ENCODE peak calls at places on chromosomes 7 and 10, in seven cellular contexts. One of them, this sample, is unnamed.

GRCh38 chr7:66043681-66044497 is 31.7 kb upstream of the ASL start:
- DNase-seq in A549: no peak
- DNase-seq in HCT116: no peak
- DNase-seq in colonic mucosa: peak; percentile 65
- DNase-seq in CD4-positive, alpha-beta memory T cell: peak; percentile 16
- DNase-seq in CD4-positive, alpha-beta T cell: peak; percentile 5
- DNase-seq in OCI-LY7: no peak
- DNase-seq in this sample: no peak

GRCh38 chr7:99133766-99134564 is 9.9 kb downstream of the SMURF1 start:
- DNase-seq in A549: no peak
- DNase-seq in HCT116: no peak
- DNase-seq in colonic mucosa: no peak
- DNase-seq in CD4-positive, alpha-beta memory T cell: no peak
- DNase-seq in CD4-positive, alpha-beta T cell: no peak
- DNase-seq in OCI-LY7: no peak
- DNase-seq in this sample: no peak

GRCh38 chr7:28754027-28754426 is 204.1 kb downstream of the TRIL start:
- DNase-seq in A549: peak; percentile 9
- DNase-seq in HCT116: no peak
- DNase-seq in colonic mucosa: no peak
- DNase-seq in CD4-positive, alpha-beta memory T cell: no peak
- DNase-seq in CD4-positive, alpha-beta T cell: no peak
- DNase-seq in OCI-LY7: no peak
- DNase-seq in this sample: no peak

GRCh38 chr7:2566890-2567662 is 8.3 kb downstream of the IQCE start:
- DNase-seq in A549: no peak
- DNase-seq in HCT116: no peak
- DNase-seq in colonic mucosa: peak; percentile 52
- DNase-seq in CD4-positive, alpha-beta memory T cell: no peak
- DNase-seq in CD4-positive, alpha-beta T cell: no peak
- DNase-seq in OCI-LY7: peak; percentile 42
- DNase-seq in this sample: no peak

GRCh38 chr7:81404669-81405068 is 365.2 kb downstream of the HGF start:
- DNase-seq in A549: no peak
- DNase-seq in HCT116: no peak
- DNase-seq in colonic mucosa: no peak
- DNase-seq in CD4-positive, alpha-beta memory T cell: no peak
- DNase-seq in CD4-positive, alpha-beta T cell: no peak
- DNase-seq in OCI-LY7: no peak
- DNase-seq in this sample: no peak

GRCh38 chr10:75743231-75743864 is 311.9 kb downstream of the LRMDA start:
- DNase-seq in A549: no peak
- DNase-seq in HCT116: no peak
- DNase-seq in colonic mucosa: no peak
- DNase-seq in CD4-positive, alpha-beta memory T cell: no peak
- DNase-seq in CD4-positive, alpha-beta T cell: no peak
- DNase-seq in OCI-LY7: no peak
- DNase-seq in this sample: no peak

GRCh38 chr10:7817576-7817975 is 729 bp upstream of the TAF3 start:
- DNase-seq in A549: no peak
- DNase-seq in HCT116: no peak
- DNase-seq in colonic mucosa: no peak
- DNase-seq in CD4-positive, alpha-beta memory T cell: no peak
- DNase-seq in CD4-positive, alpha-beta T cell: no peak
- DNase-seq in OCI-LY7: no peak
- DNase-seq in this sample: no peak

GRCh38 chr10:44628921-44629320 is 244.0 kb upstream of the CXCL12 start:
- DNase-seq in A549: no peak
- DNase-seq in HCT116: no peak
- DNase-seq in colonic mucosa: no peak
- DNase-seq in CD4-positive, alpha-beta memory T cell: no peak
- DNase-seq in CD4-positive, alpha-beta T cell: no peak
- DNase-seq in OCI-LY7: no peak
- DNase-seq in this sample: no peak

GRCh38 chr10:69413221-69413865 is 3.4 kb downstream of the TACR2 start:
- DNase-seq in A549: no peak
- DNase-seq in HCT116: peak; percentile 34
- DNase-seq in colonic mucosa: no peak
- DNase-seq in CD4-positive, alpha-beta memory T cell: no peak
- DNase-seq in CD4-positive, alpha-beta T cell: no peak
- DNase-seq in OCI-LY7: peak; percentile 50
- DNase-seq in this sample: no peak

GRCh38 chr7:13989944-13990295 is 454 bp upstream of the ETV1 start:
- DNase-seq in A549: no peak
- DNase-seq in HCT116: no peak
- DNase-seq in colonic mucosa: peak; percentile 27
- DNase-seq in CD4-positive, alpha-beta memory T cell: peak; percentile 11
- DNase-seq in CD4-positive, alpha-beta T cell: no peak
- DNase-seq in OCI-LY7: no peak
- DNase-seq in this sample: no peak

GRCh38 chr10:12748186-12748585 is 253.3 kb downstream of the CCDC3 start:
- DNase-seq in A549: no peak
- DNase-seq in HCT116: no peak
- DNase-seq in colonic mucosa: no peak
- DNase-seq in CD4-positive, alpha-beta memory T cell: no peak
- DNase-seq in CD4-positive, alpha-beta T cell: no peak
- DNase-seq in OCI-LY7: no peak
- DNase-seq in this sample: no peak

GRCh38 chr10:7559447-7559846 is 107.3 kb downstream of the ITIH5 start:
- DNase-seq in A549: no peak
- DNase-seq in HCT116: no peak
- DNase-seq in colonic mucosa: no peak
- DNase-seq in CD4-positive, alpha-beta memory T cell: no peak
- DNase-seq in CD4-positive, alpha-beta T cell: no peak
- DNase-seq in OCI-LY7: no peak
- DNase-seq in this sample: no peak

GRCh38 chr10:74922921-74923320 is 96.5 kb downstream of the KAT6B start:
- DNase-seq in A549: no peak
- DNase-seq in HCT116: no peak
- DNase-seq in colonic mucosa: no peak
- DNase-seq in CD4-positive, alpha-beta memory T cell: no peak
- DNase-seq in CD4-positive, alpha-beta T cell: no peak
- DNase-seq in OCI-LY7: no peak
- DNase-seq in this sample: no peak

GRCh38 chr7:114533151-114533550 is 118.5 kb downstream of the FOXP2 start:
- DNase-seq in A549: no peak
- DNase-seq in HCT116: no peak
- DNase-seq in colonic mucosa: no peak
- DNase-seq in CD4-positive, alpha-beta memory T cell: no peak
- DNase-seq in CD4-positive, alpha-beta T cell: no peak
- DNase-seq in OCI-LY7: no peak
- DNase-seq in this sample: no peak

GRCh38 chr10:62817120-62817762 is 1.1 kb upstream of the EGR2 start:
- DNase-seq in A549: no peak
- DNase-seq in HCT116: no peak
- DNase-seq in colonic mucosa: peak; percentile 56
- DNase-seq in CD4-positive, alpha-beta memory T cell: no peak
- DNase-seq in CD4-positive, alpha-beta T cell: no peak
- DNase-seq in OCI-LY7: peak; percentile 43
- DNase-seq in this sample: no peak

GRCh38 chr10:125023862-125024495 is 82.1 kb downstream of the ZRANB1 start:
- DNase-seq in A549: no peak
- DNase-seq in HCT116: no peak
- DNase-seq in colonic mucosa: peak; percentile 72
- DNase-seq in CD4-positive, alpha-beta memory T cell: no peak
- DNase-seq in CD4-positive, alpha-beta T cell: no peak
- DNase-seq in OCI-LY7: no peak
- DNase-seq in this sample: no peak

GRCh38 chr7:136513744-136514143 is 354.7 kb upstream of the CHRM2 start:
- DNase-seq in A549: no peak
- DNase-seq in HCT116: no peak
- DNase-seq in colonic mucosa: no peak
- DNase-seq in CD4-positive, alpha-beta memory T cell: no peak
- DNase-seq in CD4-positive, alpha-beta T cell: no peak
- DNase-seq in OCI-LY7: no peak
- DNase-seq in this sample: no peak

GRCh38 chr7:44220732-44221131 is 20.0 kb downstream of the YKT6 start:
- DNase-seq in A549: no peak
- DNase-seq in HCT116: no peak
- DNase-seq in colonic mucosa: no peak
- DNase-seq in CD4-positive, alpha-beta memory T cell: no peak
- DNase-seq in CD4-positive, alpha-beta T cell: no peak
- DNase-seq in OCI-LY7: no peak
- DNase-seq in this sample: no peak

GRCh38 chr10:124168581-124168980 is 75.2 kb upstream of the CHST15 start:
- DNase-seq in A549: no peak
- DNase-seq in HCT116: no peak
- DNase-seq in colonic mucosa: no peak
- DNase-seq in CD4-positive, alpha-beta memory T cell: no peak
- DNase-seq in CD4-positive, alpha-beta T cell: no peak
- DNase-seq in OCI-LY7: no peak
- DNase-seq in this sample: no peak

GRCh38 chr10:6204341-6205191 is 1.8 kb downstream of the PFKFB3 start:
- DNase-seq in A549: no peak
- DNase-seq in HCT116: no peak
- DNase-seq in colonic mucosa: peak; percentile 43
- DNase-seq in CD4-positive, alpha-beta memory T cell: no peak
- DNase-seq in CD4-positive, alpha-beta T cell: no peak
- DNase-seq in OCI-LY7: peak; percentile 45
- DNase-seq in this sample: peak; percentile 49

GRCh38 chr10:26463986-26464385 is 25.8 kb downstream of the APBB1IP start:
- DNase-seq in A549: no peak
- DNase-seq in HCT116: no peak
- DNase-seq in colonic mucosa: no peak
- DNase-seq in CD4-positive, alpha-beta memory T cell: no peak
- DNase-seq in CD4-positive, alpha-beta T cell: no peak
- DNase-seq in OCI-LY7: no peak
- DNase-seq in this sample: no peak
- H3K27ac ChIP-seq in A549: peak overlapping the region; percentile 8
- H3K27ac ChIP-seq in HCT116: no peak overlapping the region
- H3K27ac ChIP-seq in colonic mucosa: no peak overlapping the region
- H3K27ac ChIP-seq in CD4-positive, alpha-beta memory T cell: no peak overlapping the region
- H3K27ac ChIP-seq in CD4-positive, alpha-beta T cell: no peak overlapping the region
- H3K27ac ChIP-seq in OCI-LY7: peak overlapping the region; percentile 2
- H3K27ac ChIP-seq in this sample: no peak overlapping the region

GRCh38 chr7:131897790-131898165 is 341.4 kb upstream of the PODXL start:
- DNase-seq in A549: no peak
- DNase-seq in HCT116: no peak
- DNase-seq in colonic mucosa: no peak
- DNase-seq in CD4-positive, alpha-beta memory T cell: no peak
- DNase-seq in CD4-positive, alpha-beta T cell: no peak
- DNase-seq in OCI-LY7: no peak
- DNase-seq in this sample: no peak

GRCh38 chr7:131896189-131896855 is 339.9 kb upstream of the PODXL start:
- DNase-seq in A549: no peak
- DNase-seq in HCT116: no peak
- DNase-seq in colonic mucosa: no peak
- DNase-seq in CD4-positive, alpha-beta memory T cell: no peak
- DNase-seq in CD4-positive, alpha-beta T cell: no peak
- DNase-seq in OCI-LY7: no peak
- DNase-seq in this sample: no peak

GRCh38 chr7:131898418-131898817 is 342.0 kb upstream of the PODXL start:
- DNase-seq in A549: no peak
- DNase-seq in HCT116: no peak
- DNase-seq in colonic mucosa: no peak
- DNase-seq in CD4-positive, alpha-beta memory T cell: no peak
- DNase-seq in CD4-positive, alpha-beta T cell: no peak
- DNase-seq in OCI-LY7: no peak
- DNase-seq in this sample: no peak

GRCh38 chr7:131895541-131896173 is 339.2 kb upstream of the PODXL start:
- DNase-seq in A549: peak; percentile 35
- DNase-seq in HCT116: peak; percentile 78
- DNase-seq in colonic mucosa: no peak
- DNase-seq in CD4-positive, alpha-beta memory T cell: no peak
- DNase-seq in CD4-positive, alpha-beta T cell: no peak
- DNase-seq in OCI-LY7: no peak
- DNase-seq in this sample: peak; percentile 89

DNA sequence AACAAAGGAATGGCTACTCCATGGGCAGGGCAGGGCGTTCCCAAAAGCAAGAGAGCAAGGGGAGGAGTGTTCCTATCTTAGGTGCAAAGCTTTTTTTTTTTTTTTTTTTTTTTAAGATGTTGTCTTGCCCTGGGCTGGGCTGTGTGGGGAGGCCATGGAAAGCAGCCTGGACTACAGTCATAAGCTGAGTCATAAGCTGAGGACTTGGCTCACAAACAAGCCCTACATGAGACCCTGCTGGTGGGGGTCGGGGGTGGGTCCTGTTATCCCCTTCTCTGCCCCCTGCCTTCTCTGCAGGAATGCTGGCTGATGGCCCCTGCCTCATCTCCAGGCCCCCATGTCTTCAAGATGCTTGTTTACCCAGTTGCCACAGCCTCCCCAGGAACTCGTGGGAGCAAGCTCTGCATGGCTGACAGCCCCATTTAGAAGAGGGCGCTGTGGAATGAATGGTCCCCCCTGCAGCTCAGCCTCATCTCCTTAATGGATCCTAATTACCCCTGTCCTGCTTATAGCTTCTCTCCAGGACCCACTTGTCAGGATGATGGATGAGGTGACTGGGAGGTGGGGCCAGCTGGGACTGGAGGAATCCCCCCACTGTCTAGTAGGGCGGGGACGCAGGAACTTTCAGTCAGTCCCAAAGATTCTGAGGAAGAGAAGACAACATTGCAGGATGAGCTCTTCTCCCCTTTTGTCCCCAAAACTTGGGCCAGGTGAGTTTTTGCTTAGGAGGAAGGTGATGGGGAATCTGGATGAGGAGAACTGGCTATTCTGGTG is 340.8 kb upstream of the PODXL start:
- DNase-seq in A549: peak; percentile 19
- DNase-seq in HCT116: peak; percentile 12
- DNase-seq in colonic mucosa: peak; percentile 20
- DNase-seq in CD4-positive, alpha-beta memory T cell: no peak
- DNase-seq in CD4-positive, alpha-beta T cell: no peak
- DNase-seq in OCI-LY7: no peak
- DNase-seq in this sample: peak; percentile 32
- H3K27ac ChIP-seq in A549: peak overlapping the region; percentile 81
- H3K27ac ChIP-seq in HCT116: no peak overlapping the region
- H3K27ac ChIP-seq in colonic mucosa: no peak overlapping the region
- H3K27ac ChIP-seq in CD4-positive, alpha-beta memory T cell: no peak overlapping the region
- H3K27ac ChIP-seq in CD4-positive, alpha-beta T cell: no peak overlapping the region
- H3K27ac ChIP-seq in OCI-LY7: no peak overlapping the region
- H3K27ac ChIP-seq in this sample: peak overlapping the region; percentile 71

GRCh38 chr7:25698709-25699108 is 453.3 kb upstream of the NFE2L3 start:
- DNase-seq in A549: no peak
- DNase-seq in HCT116: no peak
- DNase-seq in colonic mucosa: no peak
- DNase-seq in CD4-positive, alpha-beta memory T cell: no peak
- DNase-seq in CD4-positive, alpha-beta T cell: no peak
- DNase-seq in OCI-LY7: no peak
- DNase-seq in this sample: no peak
- H3K27ac ChIP-seq in A549: no peak overlapping the region
- H3K27ac ChIP-seq in HCT116: no peak overlapping the region
- H3K27ac ChIP-seq in colonic mucosa: no peak overlapping the region
- H3K27ac ChIP-seq in CD4-positive, alpha-beta memory T cell: no peak overlapping the region
- H3K27ac ChIP-seq in CD4-positive, alpha-beta T cell: no peak overlapping the region
- H3K27ac ChIP-seq in OCI-LY7: no peak overlapping the region
- H3K27ac ChIP-seq in this sample: no peak overlapping the region

DNA sequence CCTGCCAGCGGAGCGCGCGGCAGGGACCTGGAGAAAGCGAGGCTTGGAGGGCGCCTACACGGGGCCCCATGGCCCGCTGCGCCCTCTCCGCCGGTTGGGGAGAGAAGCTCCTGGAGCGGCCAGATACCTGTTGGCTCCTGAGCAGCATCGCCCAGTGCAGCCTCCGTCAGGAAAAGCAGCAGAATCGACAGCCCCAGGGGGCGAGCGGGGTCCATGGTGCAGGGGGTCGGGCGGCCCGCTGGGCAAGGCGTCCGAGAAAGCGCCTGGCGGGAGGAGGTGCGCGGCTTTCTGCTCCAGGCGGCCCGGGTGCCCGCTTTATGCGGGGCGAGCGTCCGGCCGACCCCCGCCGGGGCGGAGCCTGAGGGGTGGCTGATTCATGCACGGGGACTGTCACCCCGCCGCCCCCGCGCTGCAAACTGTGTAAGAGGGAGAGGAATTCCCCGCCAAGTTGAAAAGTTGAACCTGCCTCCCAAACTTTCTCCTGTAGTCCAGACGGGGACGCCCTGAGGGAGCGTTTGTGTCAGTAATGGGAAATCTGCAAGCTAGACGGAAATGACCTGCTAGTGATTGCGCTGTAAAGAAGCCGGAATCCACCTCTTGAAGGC is at the start of gene TFPI2:
- DNase-seq in A549: peak; percentile 77
- DNase-seq in HCT116: no peak
- DNase-seq in colonic mucosa: peak; percentile 18
- DNase-seq in CD4-positive, alpha-beta memory T cell: no peak
- DNase-seq in CD4-positive, alpha-beta T cell: no peak
- DNase-seq in OCI-LY7: no peak
- DNase-seq in this sample: no peak
- H3K27ac ChIP-seq in A549: peak within 1 kb of the TSS; percentile 97
- H3K27ac ChIP-seq in HCT116: no peak within 1 kb of the TSS
- H3K27ac ChIP-seq in colonic mucosa: no peak within 1 kb of the TSS
- H3K27ac ChIP-seq in CD4-positive, alpha-beta memory T cell: no peak within 1 kb of the TSS
- H3K27ac ChIP-seq in CD4-positive, alpha-beta T cell: no peak within 1 kb of the TSS
- H3K27ac ChIP-seq in OCI-LY7: no peak within 1 kb of the TSS
- H3K27ac ChIP-seq in this sample: peak within 1 kb of the TSS; percentile 73